ENCODE peak calls at places on chromosomes 3 and 15, in five cellular contexts. One of them, this sample, is unnamed.

GRCh38 chr3:123941150-123941941 is 19.7 kb downstream of the CCDC14 start:
- DNase-seq in K562: no peak
- DNase-seq in GM12878: no peak
- DNase-seq in GM23338: no peak
- DNase-seq in HepG2: no peak
- DNase-seq in this sample: no peak

GRCh38 chr15:100703032-100703578 is 100.7 kb downstream of the ASB7 start:
- DNase-seq in HepG2: no peak
- DNase-seq in GM12878: peak
- DNase-seq in K562: peak
- DNase-seq in GM23338: no peak
- DNase-seq in this sample: peak

GRCh38 chr3:109927161-109927560 is 589.8 kb upstream of the DPPA4 start:
- DNase-seq in GM12878: no peak
- DNase-seq in GM23338: no peak
- DNase-seq in K562: no peak
- DNase-seq in HepG2: peak
- DNase-seq in this sample: peak

GRCh38 chr3:171383206-171384018 is 76.8 kb downstream of the TNIK start:
- DNase-seq in GM12878: no peak
- DNase-seq in GM23338: no peak
- DNase-seq in HepG2: no peak
- DNase-seq in K562: no peak
- DNase-seq in this sample: no peak

GRCh38 chr3:58175429-58176184 is 35.2 kb downstream of the DNASE1L3 start:
- DNase-seq in HepG2: peak
- DNase-seq in K562: no peak
- DNase-seq in GM12878: no peak
- DNase-seq in GM23338: peak
- DNase-seq in this sample: peak

GRCh38 chr15:90004671-90005070 is 3.5 kb downstream of the ZNF710 start:
- DNase-seq in K562: peak
- DNase-seq in GM12878: no peak
- DNase-seq in HepG2: peak
- DNase-seq in GM23338: no peak
- DNase-seq in this sample: peak

GRCh38 chr3:197368330-197368729 is 69.9 kb upstream of the DLG1 start:
- DNase-seq in GM12878: no peak
- DNase-seq in GM23338: peak
- DNase-seq in HepG2: no peak
- DNase-seq in K562: no peak
- DNase-seq in this sample: no peak

GRCh38 chr15:76338555-76339301 is 2.2 kb downstream of the ISL2 start:
- DNase-seq in HepG2: no peak
- DNase-seq in GM12878: no peak
- DNase-seq in GM23338: no peak
- DNase-seq in K562: no peak
- DNase-seq in this sample: no peak

GRCh38 chr3:149368850-149369497 is 8.5 kb downstream of the TM4SF1 start:
- DNase-seq in HepG2: peak
- DNase-seq in K562: no peak
- DNase-seq in GM12878: no peak
- DNase-seq in GM23338: no peak
- DNase-seq in this sample: no peak

GRCh38 chr15:65223996-65224395 is 12.7 kb upstream of the CILP start:
- DNase-seq in GM12878: no peak
- DNase-seq in GM23338: no peak
- DNase-seq in K562: no peak
- DNase-seq in HepG2: no peak
- DNase-seq in this sample: no peak

GRCh38 chr15:74808073-74808839 is 4.4 kb upstream of the LMAN1L start:
- DNase-seq in HepG2: no peak
- DNase-seq in GM23338: no peak
- DNase-seq in K562: no peak
- DNase-seq in GM12878: no peak
- DNase-seq in this sample: no peak

GRCh38 chr15:48625126-48625525 is 20.4 kb downstream of the FBN1 start:
- DNase-seq in HepG2: no peak
- DNase-seq in GM12878: no peak
- DNase-seq in GM23338: no peak
- DNase-seq in K562: no peak
- DNase-seq in this sample: no peak

GRCh38 chr15:48624700-48625099 is 20.8 kb downstream of the FBN1 start:
- DNase-seq in HepG2: no peak
- DNase-seq in K562: no peak
- DNase-seq in GM23338: peak
- DNase-seq in GM12878: no peak
- DNase-seq in this sample: no peak

GRCh38 chr15:48619446-48619845 is 26.1 kb downstream of the FBN1 start:
- DNase-seq in GM23338: no peak
- DNase-seq in GM12878: no peak
- DNase-seq in K562: no peak
- DNase-seq in HepG2: no peak
- DNase-seq in this sample: no peak

GRCh38 chr15:48623456-48623855 is 22.1 kb downstream of the FBN1 start:
- DNase-seq in GM12878: no peak
- DNase-seq in K562: no peak
- DNase-seq in HepG2: no peak
- DNase-seq in GM23338: no peak
- DNase-seq in this sample: no peak

GRCh38 chr15:48622227-48622626 is 23.3 kb downstream of the FBN1 start:
- DNase-seq in GM23338: no peak
- DNase-seq in GM12878: no peak
- DNase-seq in K562: no peak
- DNase-seq in HepG2: no peak
- DNase-seq in this sample: no peak
- TF ChIP-seq JUNB in GM23338: no peak
- TF ChIP-seq JUNB in GM12878: no peak
- TF ChIP-seq JUNB in K562: no peak
- TF ChIP-seq JUNB in HepG2: no peak
- TF ChIP-seq JUNB in this sample: no peak

GRCh38 chr15:71085809-71086208 is 29.5 kb upstream of the THSD4 start:
- DNase-seq in HepG2: no peak
- DNase-seq in GM12878: no peak
- DNase-seq in K562: no peak
- DNase-seq in GM23338: peak
- DNase-seq in this sample: no peak
- TF ChIP-seq JUNB in HepG2: no peak
- TF ChIP-seq JUNB in GM12878: no peak
- TF ChIP-seq JUNB in K562: no peak
- TF ChIP-seq JUNB in GM23338: no peak
- TF ChIP-seq JUNB in this sample: no peak

DNA sequence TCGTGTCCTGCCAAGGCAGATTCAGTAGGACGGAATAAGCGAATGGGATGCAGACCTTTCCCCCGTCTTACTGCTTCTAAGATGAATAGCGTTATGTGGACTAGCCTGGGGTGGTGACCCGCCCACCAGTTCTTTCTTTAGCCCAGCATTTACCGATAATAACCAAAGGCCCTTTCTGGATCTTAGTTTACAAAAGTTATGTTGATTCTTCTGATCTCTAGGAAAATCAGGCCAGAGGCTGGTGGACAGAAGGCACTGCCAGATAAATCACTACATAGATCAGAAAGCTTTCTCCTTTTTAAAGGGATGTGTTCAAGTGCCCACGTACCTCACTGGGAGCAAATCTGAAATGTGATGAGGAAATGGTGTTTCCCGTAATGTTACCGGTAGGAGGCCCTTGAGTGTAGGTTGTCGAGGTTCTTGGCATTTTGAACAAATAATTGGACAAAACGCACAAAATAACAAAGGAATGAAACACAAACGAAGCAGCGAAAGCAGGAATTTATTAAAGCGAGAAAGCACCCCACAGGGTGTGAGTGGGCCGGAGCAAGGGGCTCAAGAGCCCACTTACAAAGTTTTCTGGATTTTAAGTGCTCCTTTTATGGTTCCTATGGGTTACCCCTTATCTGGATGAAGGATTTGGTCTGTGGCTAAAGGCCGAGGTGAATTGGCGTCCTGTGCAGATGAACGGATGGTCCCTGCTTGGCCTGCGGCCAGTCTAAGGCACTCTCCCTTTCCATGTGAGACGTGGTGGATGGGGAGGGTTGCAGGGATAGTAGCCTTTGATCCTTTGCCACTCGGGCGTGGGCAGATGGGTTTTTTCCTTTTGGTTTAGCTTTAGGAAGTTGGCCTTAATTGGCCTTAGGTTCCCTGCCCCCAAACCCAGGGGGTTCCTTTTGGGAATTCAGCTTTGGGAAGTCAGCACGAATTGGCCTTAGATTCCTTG is 977 bp downstream of the SNX1 start:
- DNase-seq in HepG2: no peak
- DNase-seq in GM23338: peak
- DNase-seq in GM12878: no peak
- DNase-seq in K562: no peak
- DNase-seq in this sample: peak
- TF ChIP-seq JUNB in HepG2: no peak
- TF ChIP-seq JUNB in GM23338: no peak
- TF ChIP-seq JUNB in GM12878: no peak
- TF ChIP-seq JUNB in K562: no peak
- TF ChIP-seq JUNB in this sample: no peak

DNA sequence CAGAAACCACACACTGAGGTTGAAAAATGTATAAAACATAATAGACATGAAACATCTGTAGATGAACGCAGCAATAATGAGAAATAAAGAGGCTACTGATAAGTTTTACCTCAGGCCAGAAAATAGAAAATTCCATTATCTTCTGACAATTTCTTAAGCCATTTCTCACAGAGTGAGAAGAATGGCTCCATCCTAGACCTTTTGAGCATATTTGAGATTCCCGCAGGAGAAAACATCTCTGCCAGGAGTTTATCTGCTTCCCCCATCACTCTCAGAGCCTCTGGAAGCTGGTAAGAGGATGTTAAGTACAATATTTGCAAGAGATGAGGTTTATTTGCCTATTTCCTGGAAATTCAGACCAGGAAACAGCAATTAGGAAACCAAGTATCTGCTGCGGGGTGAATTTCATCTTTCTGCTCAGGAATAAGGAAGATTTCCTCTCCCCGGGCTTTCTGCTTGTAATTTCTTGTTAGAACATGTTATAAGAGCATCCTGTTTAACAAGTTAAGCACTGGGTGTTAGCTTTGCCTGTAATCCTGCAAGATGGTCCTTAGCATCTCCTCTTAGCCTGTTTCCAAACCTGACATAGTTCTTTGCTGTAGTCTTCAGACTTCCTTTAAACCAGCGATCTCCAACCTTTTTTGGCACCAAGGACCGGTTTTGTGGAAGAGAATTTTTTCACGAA is 54.8 kb downstream of the ATP13A4 start:
- DNase-seq in GM23338: no peak
- DNase-seq in GM12878: no peak
- DNase-seq in HepG2: no peak
- DNase-seq in K562: no peak
- DNase-seq in this sample: no peak
- TF ChIP-seq JUNB in GM23338: no peak
- TF ChIP-seq JUNB in GM12878: no peak
- TF ChIP-seq JUNB in HepG2: no peak
- TF ChIP-seq JUNB in K562: no peak
- TF ChIP-seq JUNB in this sample: no peak

GRCh38 chr3:100521439-100521845 is 29.0 kb downstream of the TMEM45A start:
- DNase-seq in K562: no peak
- DNase-seq in GM23338: no peak
- DNase-seq in HepG2: no peak
- DNase-seq in GM12878: peak
- DNase-seq in this sample: no peak
- TF ChIP-seq JUNB in K562: no peak
- TF ChIP-seq JUNB in GM23338: no peak
- TF ChIP-seq JUNB in HepG2: no peak
- TF ChIP-seq JUNB in GM12878: no peak
- TF ChIP-seq JUNB in this sample: no peak

GRCh38 chr15:58260186-58260910 is 122.2 kb downstream of the AQP9 start:
- DNase-seq in GM12878: no peak
- DNase-seq in HepG2: no peak
- DNase-seq in GM23338: no peak
- DNase-seq in K562: no peak
- DNase-seq in this sample: no peak
- TF ChIP-seq JUNB in GM12878: no peak
- TF ChIP-seq JUNB in HepG2: no peak
- TF ChIP-seq JUNB in GM23338: no peak
- TF ChIP-seq JUNB in K562: no peak
- TF ChIP-seq JUNB in this sample: no peak

GRCh38 chr3:30502051-30502741 is 104.2 kb upstream of the TGFBR2 start:
- DNase-seq in GM23338: no peak
- DNase-seq in K562: no peak
- DNase-seq in HepG2: no peak
- DNase-seq in GM12878: no peak
- DNase-seq in this sample: no peak
- TF ChIP-seq JUNB in GM23338: no peak
- TF ChIP-seq JUNB in K562: no peak
- TF ChIP-seq JUNB in HepG2: no peak
- TF ChIP-seq JUNB in GM12878: no peak
- TF ChIP-seq JUNB in this sample: no peak

DNA sequence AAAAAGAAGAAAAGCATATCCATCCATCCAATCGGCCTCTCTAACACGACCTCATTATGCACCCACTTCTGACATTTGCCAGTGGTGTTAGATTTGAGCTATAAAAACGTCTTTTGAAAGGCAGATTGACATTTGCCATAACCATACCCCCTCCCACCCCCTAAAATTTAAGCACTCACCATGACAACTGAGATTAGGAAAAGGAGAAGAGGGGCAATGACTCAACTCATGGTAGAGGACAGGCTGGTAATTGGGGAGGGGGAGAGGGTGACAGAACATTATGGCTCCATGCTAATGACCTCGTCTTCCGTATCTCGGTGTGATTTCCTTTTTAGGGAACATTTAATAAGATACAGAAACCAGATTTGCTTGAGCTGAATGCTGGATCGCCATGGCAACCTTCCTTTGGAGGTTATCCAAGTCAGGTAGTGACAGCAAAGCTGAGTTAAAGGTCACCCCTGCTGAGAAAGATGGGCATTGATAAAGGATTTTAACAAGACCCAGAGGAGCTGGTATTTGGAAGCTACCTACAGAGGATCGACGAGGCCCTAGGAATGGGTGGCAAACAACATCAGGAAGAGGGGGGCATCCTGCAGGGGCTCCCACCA is 106.4 kb downstream of the ST8SIA2 start:
- DNase-seq in GM12878: no peak
- DNase-seq in HepG2: no peak
- DNase-seq in K562: no peak
- DNase-seq in GM23338: no peak
- DNase-seq in this sample: no peak
- TF ChIP-seq JUNB in GM12878: no peak
- TF ChIP-seq JUNB in HepG2: no peak
- TF ChIP-seq JUNB in K562: no peak
- TF ChIP-seq JUNB in GM23338: no peak
- TF ChIP-seq JUNB in this sample: no peak

GRCh38 chr3:31521468-31521867 is 11.3 kb upstream of the STT3B start:
- DNase-seq in GM12878: no peak
- DNase-seq in HepG2: no peak
- DNase-seq in GM23338: no peak
- DNase-seq in K562: no peak
- DNase-seq in this sample: no peak

GRCh38 chr3:31525532-31525931 is 7.2 kb upstream of the STT3B start:
- DNase-seq in GM23338: no peak
- DNase-seq in GM12878: no peak
- DNase-seq in HepG2: no peak
- DNase-seq in K562: no peak
- DNase-seq in this sample: no peak

GRCh38 chr3:31516757-31517156 is 16.0 kb upstream of the STT3B start:
- DNase-seq in K562: no peak
- DNase-seq in GM12878: no peak
- DNase-seq in GM23338: no peak
- DNase-seq in HepG2: no peak
- DNase-seq in this sample: no peak

GRCh38 chr3:31523543-31523942 is 9.2 kb upstream of the STT3B start:
- DNase-seq in HepG2: no peak
- DNase-seq in GM23338: no peak
- DNase-seq in GM12878: no peak
- DNase-seq in K562: no peak
- DNase-seq in this sample: no peak

GRCh38 chr3:31522152-31522551 is 10.6 kb upstream of the STT3B start:
- DNase-seq in GM23338: no peak
- DNase-seq in GM12878: no peak
- DNase-seq in K562: peak
- DNase-seq in HepG2: no peak
- DNase-seq in this sample: no peak
- TF ChIP-seq JUNB in GM23338: no peak
- TF ChIP-seq JUNB in GM12878: no peak
- TF ChIP-seq JUNB in K562: no peak
- TF ChIP-seq JUNB in HepG2: no peak
- TF ChIP-seq JUNB in this sample: no peak